ENCODE peak calls at places on chromosome 20, in eight cellular contexts. One of them, this sample, is unnamed.

GRCh38 chr20:34250005-34250404 is 8.8 kb downstream of the ASIP start:
- DNase-seq in iris pigment epithelial cell: no peak
- DNase-seq in SK-N-DZ: no peak
- DNase-seq in substantia nigra: no peak
- DNase-seq in NCI-H2029 treated with DMSO at 0.1 percent for 48 hours: no peak
- DNase-seq in stimulated activated CD4-positive, alpha-beta T cell treated with anti-CD3 and anti-CD28 coated beads, Interleukin-4, amount 100 ng/mL, for 4 hours: no peak
- DNase-seq in A172: no peak
- DNase-seq in PC-3: no peak
- DNase-seq in this sample: no peak

GRCh38 chr20:50401587-50402343 is 108.4 kb upstream of the PTPN1 start:
- DNase-seq in iris pigment epithelial cell: no peak
- DNase-seq in SK-N-DZ: no peak
- DNase-seq in substantia nigra: no peak
- DNase-seq in NCI-H2029 treated with DMSO at 0.1 percent for 48 hours: no peak
- DNase-seq in stimulated activated CD4-positive, alpha-beta T cell treated with anti-CD3 and anti-CD28 coated beads, Interleukin-4, amount 100 ng/mL, for 4 hours: no peak
- DNase-seq in A172: no peak
- DNase-seq in PC-3: no peak
- DNase-seq in this sample: no peak

GRCh38 chr20:35978041-35978513 is 9.7 kb downstream of the CNBD2 start:
- DNase-seq in iris pigment epithelial cell: peak; percentile 50
- DNase-seq in SK-N-DZ: no peak
- DNase-seq in substantia nigra: no peak
- DNase-seq in NCI-H2029 treated with DMSO at 0.1 percent for 48 hours: no peak
- DNase-seq in stimulated activated CD4-positive, alpha-beta T cell treated with anti-CD3 and anti-CD28 coated beads, Interleukin-4, amount 100 ng/mL, for 4 hours: no peak
- DNase-seq in A172: no peak
- DNase-seq in PC-3: no peak
- DNase-seq in this sample: no peak

GRCh38 chr20:47368301-47368700 is 11.8 kb upstream of the ZMYND8 start:
- DNase-seq in iris pigment epithelial cell: no peak
- DNase-seq in SK-N-DZ: no peak
- DNase-seq in substantia nigra: no peak
- DNase-seq in NCI-H2029 treated with DMSO at 0.1 percent for 48 hours: no peak
- DNase-seq in stimulated activated CD4-positive, alpha-beta T cell treated with anti-CD3 and anti-CD28 coated beads, Interleukin-4, amount 100 ng/mL, for 4 hours: no peak
- DNase-seq in A172: no peak
- DNase-seq in PC-3: no peak
- DNase-seq in this sample: no peak

GRCh38 chr20:40323411-40323810 is 365.6 kb downstream of the MAFB start:
- DNase-seq in iris pigment epithelial cell: peak; percentile 1
- DNase-seq in SK-N-DZ: no peak
- DNase-seq in substantia nigra: no peak
- DNase-seq in NCI-H2029 treated with DMSO at 0.1 percent for 48 hours: no peak
- DNase-seq in stimulated activated CD4-positive, alpha-beta T cell treated with anti-CD3 and anti-CD28 coated beads, Interleukin-4, amount 100 ng/mL, for 4 hours: no peak
- DNase-seq in A172: peak; percentile 5
- DNase-seq in PC-3: no peak
- DNase-seq in this sample: no peak

GRCh38 chr20:38147751-38148150 is 17.3 kb downstream of the TGM2 start:
- DNase-seq in iris pigment epithelial cell: no peak
- DNase-seq in SK-N-DZ: no peak
- DNase-seq in substantia nigra: no peak
- DNase-seq in NCI-H2029 treated with DMSO at 0.1 percent for 48 hours: no peak
- DNase-seq in stimulated activated CD4-positive, alpha-beta T cell treated with anti-CD3 and anti-CD28 coated beads, Interleukin-4, amount 100 ng/mL, for 4 hours: no peak
- DNase-seq in A172: no peak
- DNase-seq in PC-3: no peak
- DNase-seq in this sample: no peak

GRCh38 chr20:1844723-1845523 is 50.3 kb upstream of the SIRPA start:
- DNase-seq in iris pigment epithelial cell: peak; percentile 75
- DNase-seq in SK-N-DZ: no peak
- DNase-seq in substantia nigra: peak; percentile 41
- DNase-seq in NCI-H2029 treated with DMSO at 0.1 percent for 48 hours: no peak
- DNase-seq in stimulated activated CD4-positive, alpha-beta T cell treated with anti-CD3 and anti-CD28 coated beads, Interleukin-4, amount 100 ng/mL, for 4 hours: no peak
- DNase-seq in A172: no peak
- DNase-seq in PC-3: no peak
- DNase-seq in this sample: no peak

GRCh38 chr20:36384022-36384619 is 78.0 kb downstream of the DLGAP4 start:
- DNase-seq in iris pigment epithelial cell: peak; percentile 29
- DNase-seq in SK-N-DZ: no peak
- DNase-seq in substantia nigra: no peak
- DNase-seq in NCI-H2029 treated with DMSO at 0.1 percent for 48 hours: no peak
- DNase-seq in stimulated activated CD4-positive, alpha-beta T cell treated with anti-CD3 and anti-CD28 coated beads, Interleukin-4, amount 100 ng/mL, for 4 hours: no peak
- DNase-seq in A172: peak; percentile 58
- DNase-seq in PC-3: peak; percentile 55
- DNase-seq in this sample: no peak

GRCh38 chr20:4111440-4112411 is 96.4 kb upstream of the RNF24 start:
- DNase-seq in iris pigment epithelial cell: no peak
- DNase-seq in SK-N-DZ: no peak
- DNase-seq in substantia nigra: no peak
- DNase-seq in NCI-H2029 treated with DMSO at 0.1 percent for 48 hours: no peak
- DNase-seq in stimulated activated CD4-positive, alpha-beta T cell treated with anti-CD3 and anti-CD28 coated beads, Interleukin-4, amount 100 ng/mL, for 4 hours: no peak
- DNase-seq in A172: no peak
- DNase-seq in PC-3: no peak
- DNase-seq in this sample: no peak

GRCh38 chr20:60295214-60295613 is 337.0 kb downstream of the CDH26 start:
- DNase-seq in iris pigment epithelial cell: no peak
- DNase-seq in SK-N-DZ: no peak
- DNase-seq in substantia nigra: no peak
- DNase-seq in NCI-H2029 treated with DMSO at 0.1 percent for 48 hours: no peak
- DNase-seq in stimulated activated CD4-positive, alpha-beta T cell treated with anti-CD3 and anti-CD28 coated beads, Interleukin-4, amount 100 ng/mL, for 4 hours: no peak
- DNase-seq in A172: no peak
- DNase-seq in PC-3: no peak
- DNase-seq in this sample: no peak

GRCh38 chr20:32636278-32636677 is 37.5 kb downstream of the C20orf203 start:
- DNase-seq in iris pigment epithelial cell: no peak
- DNase-seq in SK-N-DZ: no peak
- DNase-seq in substantia nigra: no peak
- DNase-seq in NCI-H2029 treated with DMSO at 0.1 percent for 48 hours: no peak
- DNase-seq in stimulated activated CD4-positive, alpha-beta T cell treated with anti-CD3 and anti-CD28 coated beads, Interleukin-4, amount 100 ng/mL, for 4 hours: no peak
- DNase-seq in A172: no peak
- DNase-seq in PC-3: no peak
- DNase-seq in this sample: peak; percentile 43

GRCh38 chr20:53077373-53078205 is 105.4 kb downstream of the TSHZ2 start:
- DNase-seq in iris pigment epithelial cell: peak; percentile 12
- DNase-seq in SK-N-DZ: no peak
- DNase-seq in substantia nigra: no peak
- DNase-seq in NCI-H2029 treated with DMSO at 0.1 percent for 48 hours: no peak
- DNase-seq in stimulated activated CD4-positive, alpha-beta T cell treated with anti-CD3 and anti-CD28 coated beads, Interleukin-4, amount 100 ng/mL, for 4 hours: peak; percentile 35
- DNase-seq in A172: peak; percentile 73
- DNase-seq in PC-3: peak; percentile 17
- DNase-seq in this sample: no peak

GRCh38 chr20:30511322-30512030 is 746.0 kb upstream of the DEFB115 start:
- DNase-seq in iris pigment epithelial cell: no peak
- DNase-seq in SK-N-DZ: no peak
- DNase-seq in substantia nigra: no peak
- DNase-seq in NCI-H2029 treated with DMSO at 0.1 percent for 48 hours: no peak
- DNase-seq in stimulated activated CD4-positive, alpha-beta T cell treated with anti-CD3 and anti-CD28 coated beads, Interleukin-4, amount 100 ng/mL, for 4 hours: no peak
- DNase-seq in A172: no peak
- DNase-seq in PC-3: no peak
- DNase-seq in this sample: no peak

GRCh38 chr20:47629907-47630306 is 128.2 kb downstream of the NCOA3 start:
- DNase-seq in iris pigment epithelial cell: no peak
- DNase-seq in SK-N-DZ: no peak
- DNase-seq in substantia nigra: no peak
- DNase-seq in NCI-H2029 treated with DMSO at 0.1 percent for 48 hours: no peak
- DNase-seq in stimulated activated CD4-positive, alpha-beta T cell treated with anti-CD3 and anti-CD28 coated beads, Interleukin-4, amount 100 ng/mL, for 4 hours: no peak
- DNase-seq in A172: no peak
- DNase-seq in PC-3: no peak
- DNase-seq in this sample: no peak

GRCh38 chr20:896626-897025 is 19.5 kb downstream of the ANGPT4 start:
- DNase-seq in iris pigment epithelial cell: peak; percentile 14
- DNase-seq in SK-N-DZ: no peak
- DNase-seq in substantia nigra: no peak
- DNase-seq in NCI-H2029 treated with DMSO at 0.1 percent for 48 hours: no peak
- DNase-seq in stimulated activated CD4-positive, alpha-beta T cell treated with anti-CD3 and anti-CD28 coated beads, Interleukin-4, amount 100 ng/mL, for 4 hours: no peak
- DNase-seq in A172: no peak
- DNase-seq in PC-3: no peak
- DNase-seq in this sample: no peak

GRCh38 chr20:49396230-49396629 is 86.2 kb downstream of the KCNB1 start:
- DNase-seq in iris pigment epithelial cell: no peak
- DNase-seq in SK-N-DZ: no peak
- DNase-seq in substantia nigra: no peak
- DNase-seq in NCI-H2029 treated with DMSO at 0.1 percent for 48 hours: no peak
- DNase-seq in stimulated activated CD4-positive, alpha-beta T cell treated with anti-CD3 and anti-CD28 coated beads, Interleukin-4, amount 100 ng/mL, for 4 hours: no peak
- DNase-seq in A172: no peak
- DNase-seq in PC-3: no peak
- DNase-seq in this sample: no peak

GRCh38 chr20:38192323-38192885 is 27.3 kb upstream of the TGM2 start:
- DNase-seq in iris pigment epithelial cell: no peak
- DNase-seq in SK-N-DZ: no peak
- DNase-seq in substantia nigra: no peak
- DNase-seq in NCI-H2029 treated with DMSO at 0.1 percent for 48 hours: no peak
- DNase-seq in stimulated activated CD4-positive, alpha-beta T cell treated with anti-CD3 and anti-CD28 coated beads, Interleukin-4, amount 100 ng/mL, for 4 hours: no peak
- DNase-seq in A172: no peak
- DNase-seq in PC-3: no peak
- DNase-seq in this sample: no peak

GRCh38 chr20:16236589-16237241 is 336.5 kb downstream of the KIF16B start:
- DNase-seq in iris pigment epithelial cell: no peak
- DNase-seq in SK-N-DZ: peak; percentile 39
- DNase-seq in substantia nigra: no peak
- DNase-seq in NCI-H2029 treated with DMSO at 0.1 percent for 48 hours: no peak
- DNase-seq in stimulated activated CD4-positive, alpha-beta T cell treated with anti-CD3 and anti-CD28 coated beads, Interleukin-4, amount 100 ng/mL, for 4 hours: no peak
- DNase-seq in A172: no peak
- DNase-seq in PC-3: no peak
- DNase-seq in this sample: peak; percentile 94

GRCh38 chr20:53606364-53606985 is 12.8 kb upstream of the ZNF217 start:
- DNase-seq in iris pigment epithelial cell: peak; percentile 74
- DNase-seq in SK-N-DZ: no peak
- DNase-seq in substantia nigra: no peak
- DNase-seq in NCI-H2029 treated with DMSO at 0.1 percent for 48 hours: no peak
- DNase-seq in stimulated activated CD4-positive, alpha-beta T cell treated with anti-CD3 and anti-CD28 coated beads, Interleukin-4, amount 100 ng/mL, for 4 hours: no peak
- DNase-seq in A172: peak; percentile 87
- DNase-seq in PC-3: peak; percentile 83
- DNase-seq in this sample: no peak